ENCODE peak calls at places on chromosomes 1 and 21, in five cellular contexts. Q is cardiac fibroblast, R is stomach, G is foreskin keratinocyte, V is glomerular endothelial cell. M is an unnamed sample.

GRCh38 chr1:29196863-29197589 is 15.3 kb upstream of the SRSF4 start:
- DNase-seq in Q (no peak), R (no peak), G (peak), V (no peak), M (no peak)

GRCh38 chr1:17919525-17920439 is 164.6 kb downstream of the ACTL8 start:
- DNase-seq in Q (peak), R (peak), G (peak), V (no peak), M (peak)

GRCh38 chr1:147167361-147167760 is 4.9 kb downstream of the PRKAB2 start:
- DNase-seq in Q (peak), R (no peak), G (peak), V (no peak), M (peak)

GRCh38 chr1:7885513-7886298 is 32.8 kb upstream of the UTS2 start:
- DNase-seq in Q (no peak), R (peak), G (peak), V (no peak), M (peak)

GRCh38 chr1:218299416-218299815 is 14.3 kb downstream of the RRP15 start:
- DNase-seq in Q (peak), R (no peak), G (peak), V (peak), M (peak)

GRCh38 chr1:206041640-206042039 is 11.3 kb upstream of the RHEX start:
- DNase-seq in Q (no peak), R (no peak), G (peak), V (no peak), M (peak)

GRCh38 chr1:61552630-61553029 is 172.3 kb downstream of the TM2D1 start:
- DNase-seq in Q (no peak), R (no peak), G (no peak), V (no peak), M (no peak)

GRCh38 chr1:93813076-93813475 is 65.9 kb downstream of the DNTTIP2 start:
- DNase-seq in Q (no peak), R (no peak), G (peak), V (no peak), M (no peak)

GRCh38 chr1:10848109-10848684 is 51.8 kb upstream of the CASZ1 start:
- DNase-seq in Q (no peak), R (peak), G (no peak), V (no peak), M (no peak)

GRCh38 chr1:26965213-26965612 is 4.9 kb upstream of the KDF1 start:
- DNase-seq in Q (no peak), R (no peak), G (no peak), V (no peak), M (no peak)

GRCh38 chr1:72051538-72051937 is 230.8 kb downstream of the NEGR1 start:
- DNase-seq in Q (no peak), R (no peak), G (peak), V (no peak), M (no peak)

GRCh38 chr1:52907068-52907811 is 14.3 kb downstream of the ECHDC2 start:
- DNase-seq in Q (no peak), R (no peak), G (peak), V (no peak), M (peak)

GRCh38 chr1:168179411-168180147 is 817 bp downstream of the TIPRL start:
- DNase-seq in Q (peak), R (no peak), G (peak), V (no peak), M (peak)

GRCh38 chr1:47184090-47184735 is 5.6 kb downstream of the PDZK1IP1 start:
- DNase-seq in Q (no peak), R (peak), G (no peak), V (no peak), M (no peak)

GRCh38 chr1:189607477-189608096 is 870.1 kb downstream of the BRINP3 start:
- DNase-seq in Q (no peak), R (no peak), G (no peak), V (no peak), M (no peak)

GRCh38 chr1:47669081-47669585 is 231.3 kb downstream of the FOXD2 start:
- DNase-seq in Q (no peak), R (peak), G (no peak), V (no peak), M (no peak)

GRCh38 chr1:161864577-161864976 is 98.5 kb downstream of the ATF6 start:
- DNase-seq in Q (peak), R (no peak), G (peak), V (no peak), M (no peak)

GRCh38 chr1:55214214-55214902 is 806 bp downstream of the USP24 start:
- DNase-seq in Q (peak), R (peak), G (peak), V (no peak), M (peak)

GRCh38 chr1:66599346-66599745 is 65.4 kb downstream of the SGIP1 start:
- DNase-seq in Q (peak), R (no peak), G (no peak), V (no peak), M (no peak)

GRCh38 chr1:231918239-231919015 is 291.8 kb downstream of the DISC1 start:
- DNase-seq in Q (no peak), R (no peak), G (peak), V (no peak), M (no peak)

GRCh38 chr1:113073457-113073950 is 506 bp downstream of the LRIG2 start:
- DNase-seq in Q (peak), R (peak), G (no peak), V (no peak), M (peak)

GRCh38 chr1:57109247-57109646 is 143.4 kb upstream of the C8B start:
- DNase-seq in Q (no peak), R (no peak), G (no peak), V (no peak), M (no peak)

GRCh38 chr1:201221201-201221846 is 30.7 kb downstream of the IGFN1 start:
- DNase-seq in Q (no peak), R (no peak), G (no peak), V (no peak), M (no peak)

GRCh38 chr1:19762175-19762779 is 37.4 kb downstream of the TMCO4 start:
- DNase-seq in Q (peak), R (peak), G (no peak), V (no peak), M (peak)

GRCh38 chr1:8213136-8213535 is 104.8 kb upstream of the SLC45A1 start:
- DNase-seq in Q (no peak), R (no peak), G (no peak), V (no peak), M (no peak)

GRCh38 chr21:35683620-35684019 is 376.7 kb downstream of the SETD4 start:
- DNase-seq in Q (no peak), R (no peak), G (no peak), V (no peak), M (no peak)

GRCh38 chr1:31795096-31795675 is 20.6 kb downstream of the SPOCD1 start:
- DNase-seq in Q (no peak), R (no peak), G (no peak), V (no peak), M (no peak)

GRCh38 chr1:191963286-191963685 is 195.0 kb upstream of the RGS18 start:
- DNase-seq in Q (no peak), R (no peak), G (peak), V (no peak), M (peak)

GRCh38 chr21:32270748-32271147 is 8.1 kb downstream of the MIS18A start:
- DNase-seq in Q (no peak), R (no peak), G (no peak), V (no peak), M (no peak)

GRCh38 chr1:247494746-247495145 is 36.8 kb upstream of the OR2B11 start:
- DNase-seq in Q (no peak), R (no peak), G (no peak), V (no peak), M (no peak)

GRCh38 chr1:41827991-41828570 is 90.6 kb downstream of the HIVEP3 start:
- DNase-seq in Q (peak), R (no peak), G (no peak), V (no peak), M (no peak)

GRCh38 chr1:215402147-215402546 is 165.0 kb upstream of the KCTD3 start:
- DNase-seq in Q (no peak), R (no peak), G (no peak), V (no peak), M (no peak)

GRCh38 chr1:12078938-12079861 is 16.1 kb downstream of the TNFRSF8 start:
- DNase-seq in Q (peak), R (no peak), G (no peak), V (no peak), M (peak)

M was measured in RWPE1.